ENCODE peak calls at places on chromosomes 6 and 20, in ten cellular contexts. O, A, F, C, Y, W, T, U, B and P are unnamed samples.

GRCh38 chr20:30500829-30501440 is 756.5 kb upstream of the DEFB115 start:
- DNase-seq in O (no peak), A (no peak), F (no peak), C (no peak), Y (no peak), W (no peak), T (no peak), U (no peak), B (no peak), P (peak; percentile 25)

GRCh38 chr20:24389686-24390085 is 79.7 kb upstream of the SYNDIG1 start:
- DNase-seq in O (no peak), A (no peak), F (no peak), C (no peak), Y (no peak), W (no peak), T (no peak), U (no peak), B (no peak), P (no peak)

GRCh38 chr6:44068607-44069296 is 58.5 kb downstream of the MRPL14 start:
- DNase-seq in O (no peak), A (no peak), F (no peak), C (no peak), Y (no peak), W (no peak), T (no peak), U (no peak), B (no peak), P (no peak)

GRCh38 chr6:134080171-134080795 is 27.9 kb upstream of the SLC2A12 start:
- DNase-seq in O (no peak), A (no peak), F (no peak), C (peak; percentile 34), Y (peak; percentile 32), W (no peak), T (no peak), U (no peak), B (no peak), P (no peak)

GRCh38 chr20:38692436-38693411 is 31.6 kb upstream of the SLC32A1 start:
- DNase-seq in O (peak; percentile 68), A (peak; percentile 73), F (no peak), C (peak; percentile 26), Y (peak; percentile 44), W (no peak), T (peak; percentile 74), U (no peak), B (no peak), P (no peak)

GRCh38 chr6:37251211-37251610 is 6.4 kb upstream of the TBC1D22B start:
- DNase-seq in O (no peak), A (no peak), F (no peak), C (no peak), Y (no peak), W (no peak), T (no peak), U (no peak), B (no peak), P (no peak)

GRCh38 chr6:37709250-37709931 is 11.7 kb upstream of the MDGA1 start:
- DNase-seq in O (no peak), A (no peak), F (no peak), C (no peak), Y (no peak), W (no peak), T (no peak), U (no peak), B (no peak), P (no peak)

GRCh38 chr6:156687875-156688549 is 89.2 kb upstream of the ARID1B start:
- DNase-seq in O (peak; percentile 77), A (peak; percentile 58), F (no peak), C (peak; percentile 35), Y (peak; percentile 29), W (no peak), T (no peak), U (no peak), B (no peak), P (peak; percentile 62)

GRCh38 chr6:134945045-134945444 is 4.9 kb downstream of the ALDH8A1 start:
- DNase-seq in O (no peak), A (no peak), F (no peak), C (no peak), Y (no peak), W (no peak), T (no peak), U (no peak), B (no peak), P (no peak)

GRCh38 chr20:858011-858410 is 24.5 kb downstream of the FAM110A start:
- DNase-seq in O (no peak), A (no peak), F (no peak), C (no peak), Y (no peak), W (no peak), T (no peak), U (no peak), B (no peak), P (no peak)

GRCh38 chr6:84172080-84172479 is 55.4 kb downstream of the CEP162 start:
- DNase-seq in O (no peak), A (no peak), F (no peak), C (no peak), Y (no peak), W (no peak), T (peak; percentile 1), U (no peak), B (no peak), P (no peak)

GRCh38 chr6:156279306-156279969 is 497.7 kb upstream of the ARID1B start:
- DNase-seq in O (no peak), A (peak; percentile 61), F (no peak), C (peak; percentile 14), Y (no peak), W (no peak), T (no peak), U (peak; percentile 28), B (no peak), P (no peak)

GRCh38 chr6:127518710-127519468 is at the start of gene MTCL3:
- DNase-seq in O (no peak), A (peak; percentile 76), F (no peak), C (no peak), Y (no peak), W (no peak), T (no peak), U (no peak), B (peak; percentile 43), P (no peak)
- TF ChIP-seq POLR2AphosphoS5 in O (no peak), A (peak; percentile 29), F (no peak), C (no peak), Y (no peak), W (no peak), T (no peak), U (no peak), B (peak; percentile 42), P (no peak)

DNA sequence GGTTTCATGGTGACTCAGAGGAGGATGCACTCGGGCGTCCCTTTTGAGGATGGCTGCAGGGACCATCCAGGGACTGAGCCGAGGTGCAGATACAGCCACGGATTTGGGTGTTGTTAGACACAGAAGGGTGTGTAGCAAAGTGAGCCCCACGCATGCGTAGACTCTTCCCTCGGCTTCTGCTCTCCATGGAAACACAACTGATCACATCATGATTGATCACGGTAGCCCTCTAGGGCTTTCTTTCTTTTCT is 606 bp upstream of the ULBP1 start:
- DNase-seq in O (peak; percentile 66), A (no peak), F (no peak), C (no peak), Y (no peak), W (no peak), T (no peak), U (no peak), B (no peak), P (no peak)
- TF ChIP-seq EP300 in O (no peak), A (no peak), F (no peak), C (no peak), Y (no peak), W (no peak), T (no peak), U (no peak), B (no peak), P (no peak)

GRCh38 chr6:132733288-132733687 is 19.4 kb upstream of the VNN1 start:
- DNase-seq in O (no peak), A (no peak), F (no peak), C (no peak), Y (no peak), W (no peak), T (no peak), U (no peak), B (no peak), P (no peak)

GRCh38 chr6:132736239-132736638 is 21.5 kb downstream of the VNN2 start:
- DNase-seq in O (no peak), A (no peak), F (no peak), C (no peak), Y (no peak), W (no peak), T (no peak), U (no peak), B (no peak), P (no peak)

GRCh38 chr6:132733814-132734213 is 20.0 kb upstream of the VNN1 start:
- DNase-seq in O (no peak), A (no peak), F (no peak), C (no peak), Y (no peak), W (no peak), T (no peak), U (no peak), B (no peak), P (no peak)

GRCh38 chr6:132731086-132731485 is 17.2 kb upstream of the VNN1 start:
- DNase-seq in O (no peak), A (no peak), F (no peak), C (no peak), Y (no peak), W (no peak), T (no peak), U (no peak), B (no peak), P (no peak)

DNA sequence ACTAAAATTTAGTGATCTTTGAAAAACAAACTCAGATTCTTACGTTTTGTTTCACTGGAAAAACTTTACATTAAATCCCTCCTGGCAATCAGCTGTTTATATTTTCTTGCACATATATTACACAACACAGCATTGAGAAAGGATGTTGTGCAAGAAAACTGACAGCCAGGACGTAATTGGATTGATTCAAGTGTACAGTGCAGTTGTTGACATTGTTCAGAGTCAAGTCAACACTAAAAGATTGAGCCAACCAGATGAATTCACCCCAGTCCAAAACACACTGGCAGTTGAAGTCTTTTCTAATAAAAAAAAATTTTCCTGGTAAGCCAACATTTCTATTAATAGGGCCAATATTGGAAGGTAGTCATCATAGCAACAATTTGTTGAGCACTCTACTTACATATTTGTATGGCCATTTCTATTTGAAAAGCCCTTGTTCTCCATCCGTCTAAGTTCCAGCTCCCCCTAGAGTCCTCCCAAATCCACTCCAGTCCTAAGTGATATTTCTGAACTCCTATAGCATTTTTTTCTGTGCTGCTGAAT is 20.9 kb upstream of the VNN1 start:
- DNase-seq in O (no peak), A (no peak), F (no peak), C (no peak), Y (no peak), W (no peak), T (peak; percentile 78), U (no peak), B (no peak), P (no peak)
- TF ChIP-seq POLR2AphosphoS5 in O (no peak), A (no peak), F (no peak), C (no peak), Y (peak; percentile 85), W (peak; percentile 32), T (no peak), U (no peak), B (no peak), P (peak; percentile 14)

DNA sequence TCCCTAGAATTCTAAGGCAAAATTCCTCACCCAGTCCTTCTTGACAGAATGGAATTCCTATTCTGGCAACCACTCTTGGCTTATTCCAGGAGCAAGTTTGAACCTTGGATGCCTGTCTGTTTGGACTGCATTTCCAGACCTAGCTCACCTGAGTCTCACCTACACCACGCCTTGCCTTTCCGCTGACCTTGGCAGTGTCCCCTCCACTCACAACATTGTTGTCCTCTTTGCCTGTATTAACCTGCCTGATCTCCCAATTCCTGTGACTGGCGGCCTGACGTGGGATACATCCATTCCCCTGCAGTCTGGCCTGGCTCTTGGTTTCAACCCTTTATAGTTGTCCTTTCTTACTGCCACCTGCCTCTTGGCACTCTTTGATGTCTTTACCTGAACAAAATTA is 281.4 kb upstream of the SOX4 start:
- DNase-seq in O (no peak), A (no peak), F (no peak), C (no peak), Y (no peak), W (no peak), T (no peak), U (no peak), B (no peak), P (no peak)
- TF ChIP-seq EP300 in O (no peak), A (no peak), F (no peak), C (no peak), Y (no peak), W (no peak), T (no peak), U (no peak), B (no peak), P (no peak)